ENCODE peak calls at places on chromosomes 4 and X, in seven cellular contexts. T is GM19239; J is right cardiac atrium; C is T-helper 17 cell; E is MCF 10A; I is GM12865; M is activated T-cell treated with anti-CD3 and anti-CD28 coated beads, Interleukin-2, amount 50 U/mL, for 72 hours. F is an unnamed sample.

GRCh38 chr4:86296865-86297264 is 63.0 kb downstream of the MAPK10 start:
- DNase-seq in T (no peak), J (no peak), C (no peak), E (no peak), I (no peak), M (no peak), F (no peak)

GRCh38 chr4:56976878-56977320 is 507 bp downstream of the NOA1 start:
- DNase-seq in T (peak), J (peak), C (peak), E (peak), I (peak), M (peak), F (peak)

GRCh38 chr4:121071640-121072037 is 696 bp downstream of the NDNF start:
- DNase-seq in T (no peak), J (no peak), C (no peak), E (no peak), I (no peak), M (no peak), F (no peak)

GRCh38 chr4:83387922-83388676 is 53.5 kb upstream of the HPSE start:
- DNase-seq in T (no peak), J (no peak), C (no peak), E (no peak), I (peak), M (peak), F (no peak)

GRCh38 chrX:68880846-68881513 is 52.2 kb downstream of the EFNB1 start:
- DNase-seq in T (no peak), J (no peak), C (no peak), E (no peak), I (no peak), M (no peak), F (no peak)

GRCh38 chr4:169440446-169440845 is 169.7 kb upstream of the SH3RF1 start:
- DNase-seq in T (no peak), J (no peak), C (no peak), E (no peak), I (peak), M (no peak), F (peak)

GRCh38 chr4:39569209-39569608 is 42.0 kb upstream of the UGDH start:
- DNase-seq in T (no peak), J (no peak), C (no peak), E (no peak), I (peak), M (no peak), F (no peak)

GRCh38 chr4:174222266-174222872 is 61.1 kb downstream of the FBXO8 start:
- DNase-seq in T (no peak), J (no peak), C (no peak), E (peak), I (peak), M (peak), F (peak)

GRCh38 chr4:14149469-14150030 is 522.0 kb upstream of the BOD1L1 start:
- DNase-seq in T (no peak), J (no peak), C (no peak), E (no peak), I (no peak), M (no peak), F (peak)

GRCh38 chrX:119655125-119655524 is 37.8 kb downstream of the SEPTIN6 start:
- DNase-seq in T (no peak), J (peak), C (peak), E (peak), I (peak), M (peak), F (peak)